ENCODE peak calls at places on chromosomes 1 and 21, in six cellular contexts. S is effector CD4-positive, alpha-beta T cell; U is effector memory CD8-positive, alpha-beta T cell; Q is ureter; M is stimulated activated CD4-positive, alpha-beta T cell treated with anti-CD3 and anti-CD28 coated beads, Interleukin-1b, Interleukin-23, amount 100 ng/mL, for 4 hours; B is WTC11. Z is an unnamed sample.

GRCh38 chr1:27598902-27599528 is 4.9 kb downstream of the AHDC1 start:
- DNase-seq in S (no peak), U (no peak), Q (peak), M (peak), B (no peak), Z (peak)

GRCh38 chr1:30051777-30052176 is 671.6 kb downstream of the MATN1 start:
- DNase-seq in S (no peak), U (no peak), Q (no peak), M (no peak), B (no peak), Z (no peak)

GRCh38 chr1:42742141-42742540 is 2.1 kb upstream of the CLDN19 start:
- DNase-seq in S (no peak), U (no peak), Q (no peak), M (no peak), B (no peak), Z (no peak)

GRCh38 chr1:115641762-115642167 is at the start of gene VANGL1:
- DNase-seq in S (no peak), U (peak), Q (peak), M (no peak), B (peak), Z (peak)

GRCh38 chr1:223710179-223711133 is 1.9 kb upstream of the CAPN2 start:
- DNase-seq in S (no peak), U (no peak), Q (no peak), M (no peak), B (no peak), Z (no peak)

GRCh38 chr1:6591222-6591621 is 11.4 kb downstream of the ZBTB48 start:
- DNase-seq in S (no peak), U (no peak), Q (no peak), M (no peak), B (no peak), Z (peak)

GRCh38 chr1:77143529-77144121 is 75.6 kb downstream of the PIGK start:
- DNase-seq in S (no peak), U (no peak), Q (no peak), M (no peak), B (no peak), Z (no peak)

GRCh38 chr1:114466334-114467014 is 44.5 kb downstream of the TRIM33 start:
- DNase-seq in S (no peak), U (no peak), Q (no peak), M (no peak), B (no peak), Z (no peak)

GRCh38 chr1:8004113-8004802 is 21.9 kb downstream of the ERRFI1 start:
- DNase-seq in S (no peak), U (no peak), Q (no peak), M (no peak), B (no peak), Z (no peak)

GRCh38 chr1:84959294-84959693 is 37.6 kb downstream of the MCOLN2 start:
- DNase-seq in S (no peak), U (no peak), Q (no peak), M (no peak), B (no peak), Z (no peak)

GRCh38 chr1:63643926-63644325 is 50.7 kb downstream of the PGM1 start:
- DNase-seq in S (no peak), U (no peak), Q (no peak), M (no peak), B (no peak), Z (no peak)

GRCh38 chr21:28776251-28776650 is 216.4 kb downstream of the LTN1 start:
- DNase-seq in S (no peak), U (no peak), Q (no peak), M (no peak), B (no peak), Z (no peak)

Z was measured in immature natural killer cell.